ENCODE peak calls at places on chromosome 6, in eight cellular contexts. One of them, this sample, is unnamed.

GRCh38 chr6:44043479-44044153 is 83.6 kb downstream of the MRPL14 start:
- DNase-seq in fibroblast of lung: no peak
- DNase-seq in HL-60: no peak
- DNase-seq in fibroblast of pulmonary artery: peak
- DNase-seq in hepatocyte: no peak
- DNase-seq in GM04503: no peak
- DNase-seq in brain microvascular endothelial cell: no peak
- DNase-seq in A549: no peak
- DNase-seq in this sample: no peak

GRCh38 chr6:43088654-43089056 is 12.5 kb downstream of the PTK7 start:
- DNase-seq in hepatocyte: no peak
- DNase-seq in fibroblast of pulmonary artery: no peak
- DNase-seq in HL-60: no peak
- DNase-seq in brain microvascular endothelial cell: peak
- DNase-seq in fibroblast of lung: peak
- DNase-seq in GM04503: no peak
- DNase-seq in A549: no peak
- DNase-seq in this sample: no peak

GRCh38 chr6:44008821-44009370 is 118.4 kb downstream of the MRPL14 start:
- DNase-seq in HL-60: no peak
- DNase-seq in brain microvascular endothelial cell: no peak
- DNase-seq in GM04503: no peak
- DNase-seq in fibroblast of lung: no peak
- DNase-seq in hepatocyte: no peak
- DNase-seq in A549: no peak
- DNase-seq in fibroblast of pulmonary artery: no peak
- DNase-seq in this sample: no peak

GRCh38 chr6:91782789-91783188 is 1195.9 kb upstream of the MAP3K7 start:
- DNase-seq in GM04503: no peak
- DNase-seq in hepatocyte: no peak
- DNase-seq in fibroblast of lung: peak
- DNase-seq in HL-60: no peak
- DNase-seq in A549: no peak
- DNase-seq in fibroblast of pulmonary artery: no peak
- DNase-seq in brain microvascular endothelial cell: no peak
- DNase-seq in this sample: no peak

GRCh38 chr6:42406296-42407280 is 45.1 kb downstream of the TRERF1 start:
- DNase-seq in brain microvascular endothelial cell: peak
- DNase-seq in A549: no peak
- DNase-seq in fibroblast of pulmonary artery: peak
- DNase-seq in hepatocyte: no peak
- DNase-seq in HL-60: no peak
- DNase-seq in fibroblast of lung: peak
- DNase-seq in GM04503: no peak
- DNase-seq in this sample: no peak

GRCh38 chr6:43809417-43810305 is 39.6 kb downstream of the VEGFA start:
- DNase-seq in fibroblast of lung: peak
- DNase-seq in GM04503: no peak
- DNase-seq in fibroblast of pulmonary artery: peak
- DNase-seq in A549: peak
- DNase-seq in hepatocyte: peak
- DNase-seq in brain microvascular endothelial cell: peak
- DNase-seq in HL-60: no peak
- DNase-seq in this sample: no peak

GRCh38 chr6:32627831-32628230 is 9.4 kb upstream of the HLA-DQA1 start:
- DNase-seq in hepatocyte: peak
- DNase-seq in A549: no peak
- DNase-seq in brain microvascular endothelial cell: peak
- DNase-seq in fibroblast of lung: no peak
- DNase-seq in HL-60: no peak
- DNase-seq in fibroblast of pulmonary artery: peak
- DNase-seq in GM04503: no peak
- DNase-seq in this sample: no peak

GRCh38 chr6:87968435-87969278 is 79.0 kb upstream of the SPACA1 start:
- DNase-seq in GM04503: no peak
- DNase-seq in brain microvascular endothelial cell: peak
- DNase-seq in fibroblast of pulmonary artery: peak
- DNase-seq in HL-60: no peak
- DNase-seq in A549: peak
- DNase-seq in fibroblast of lung: peak
- DNase-seq in hepatocyte: peak
- DNase-seq in this sample: no peak

GRCh38 chr6:132511159-132511835 is 1.6 kb downstream of the STX7 start:
- DNase-seq in A549: no peak
- DNase-seq in fibroblast of lung: no peak
- DNase-seq in HL-60: no peak
- DNase-seq in hepatocyte: peak
- DNase-seq in GM04503: no peak
- DNase-seq in fibroblast of pulmonary artery: no peak
- DNase-seq in brain microvascular endothelial cell: no peak
- DNase-seq in this sample: no peak

GRCh38 chr6:117477988-117478852 is 4.3 kb upstream of the DCBLD1 start:
- DNase-seq in fibroblast of pulmonary artery: peak
- DNase-seq in HL-60: no peak
- DNase-seq in brain microvascular endothelial cell: no peak
- DNase-seq in GM04503: no peak
- DNase-seq in A549: no peak
- DNase-seq in hepatocyte: peak
- DNase-seq in fibroblast of lung: no peak
- DNase-seq in this sample: no peak

GRCh38 chr6:4381379-4381778 is 246.0 kb upstream of the ECI2 start:
- DNase-seq in HL-60: no peak
- DNase-seq in fibroblast of pulmonary artery: peak
- DNase-seq in A549: no peak
- DNase-seq in hepatocyte: no peak
- DNase-seq in fibroblast of lung: peak
- DNase-seq in GM04503: no peak
- DNase-seq in brain microvascular endothelial cell: peak
- DNase-seq in this sample: no peak

GRCh38 chr6:121042766-121043165 is 291.5 kb downstream of the TBC1D32 start:
- DNase-seq in A549: no peak
- DNase-seq in fibroblast of pulmonary artery: no peak
- DNase-seq in hepatocyte: no peak
- DNase-seq in GM04503: no peak
- DNase-seq in fibroblast of lung: no peak
- DNase-seq in brain microvascular endothelial cell: no peak
- DNase-seq in HL-60: no peak
- DNase-seq in this sample: no peak

GRCh38 chr6:166956444-166957086 is at the start of gene RNASET2:
- DNase-seq in brain microvascular endothelial cell: peak
- DNase-seq in fibroblast of pulmonary artery: peak
- DNase-seq in GM04503: peak
- DNase-seq in fibroblast of lung: peak
- DNase-seq in HL-60: peak
- DNase-seq in hepatocyte: peak
- DNase-seq in A549: peak
- DNase-seq in this sample: peak

GRCh38 chr6:49522710-49523593 is 23.2 kb downstream of the GLYATL3 start:
- DNase-seq in A549: no peak
- DNase-seq in HL-60: no peak
- DNase-seq in brain microvascular endothelial cell: no peak
- DNase-seq in fibroblast of lung: no peak
- DNase-seq in hepatocyte: peak
- DNase-seq in fibroblast of pulmonary artery: no peak
- DNase-seq in GM04503: no peak
- DNase-seq in this sample: no peak

GRCh38 chr6:36334832-36335459 is 1.7 kb downstream of the BNIP5 start:
- DNase-seq in brain microvascular endothelial cell: no peak
- DNase-seq in fibroblast of pulmonary artery: no peak
- DNase-seq in GM04503: no peak
- DNase-seq in HL-60: no peak
- DNase-seq in fibroblast of lung: no peak
- DNase-seq in hepatocyte: peak
- DNase-seq in A549: no peak
- DNase-seq in this sample: no peak

GRCh38 chr6:89058627-89059026 is 21.9 kb upstream of the PNRC1 start:
- DNase-seq in hepatocyte: no peak
- DNase-seq in GM04503: no peak
- DNase-seq in fibroblast of lung: no peak
- DNase-seq in HL-60: no peak
- DNase-seq in fibroblast of pulmonary artery: no peak
- DNase-seq in brain microvascular endothelial cell: no peak
- DNase-seq in A549: no peak
- DNase-seq in this sample: no peak

GRCh38 chr6:32131439-32131948 is 1.4 kb upstream of the FKBPL start:
- DNase-seq in fibroblast of pulmonary artery: no peak
- DNase-seq in hepatocyte: no peak
- DNase-seq in GM04503: no peak
- DNase-seq in fibroblast of lung: no peak
- DNase-seq in HL-60: no peak
- DNase-seq in brain microvascular endothelial cell: no peak
- DNase-seq in A549: no peak
- DNase-seq in this sample: no peak

GRCh38 chr6:9523462-9523861 is 891.4 kb downstream of the TFAP2A start:
- DNase-seq in GM04503: peak
- DNase-seq in fibroblast of pulmonary artery: peak
- DNase-seq in brain microvascular endothelial cell: peak
- DNase-seq in HL-60: no peak
- DNase-seq in fibroblast of lung: peak
- DNase-seq in A549: no peak
- DNase-seq in hepatocyte: peak
- DNase-seq in this sample: peak

GRCh38 chr6:160005861-160006540 is 37.1 kb downstream of the IGF2R start:
- DNase-seq in HL-60: no peak
- DNase-seq in A549: no peak
- DNase-seq in hepatocyte: no peak
- DNase-seq in GM04503: no peak
- DNase-seq in fibroblast of pulmonary artery: peak
- DNase-seq in fibroblast of lung: peak
- DNase-seq in brain microvascular endothelial cell: no peak
- DNase-seq in this sample: no peak

GRCh38 chr6:89500486-89501020 is 67.6 kb downstream of the ANKRD6 start:
- DNase-seq in fibroblast of pulmonary artery: no peak
- DNase-seq in A549: no peak
- DNase-seq in brain microvascular endothelial cell: no peak
- DNase-seq in HL-60: no peak
- DNase-seq in hepatocyte: no peak
- DNase-seq in fibroblast of lung: no peak
- DNase-seq in GM04503: no peak
- DNase-seq in this sample: no peak

GRCh38 chr6:116564921-116565872 is 6.1 kb upstream of the RWDD1 start:
- DNase-seq in hepatocyte: no peak
- DNase-seq in fibroblast of lung: peak
- DNase-seq in GM04503: no peak
- DNase-seq in A549: no peak
- DNase-seq in brain microvascular endothelial cell: no peak
- DNase-seq in fibroblast of pulmonary artery: no peak
- DNase-seq in HL-60: no peak
- DNase-seq in this sample: no peak

GRCh38 chr6:155269765-155270164 is 6.0 kb downstream of the CLDN20 start:
- DNase-seq in fibroblast of lung: no peak
- DNase-seq in GM04503: no peak
- DNase-seq in HL-60: no peak
- DNase-seq in A549: no peak
- DNase-seq in hepatocyte: no peak
- DNase-seq in fibroblast of pulmonary artery: no peak
- DNase-seq in brain microvascular endothelial cell: no peak
- DNase-seq in this sample: no peak

GRCh38 chr6:125245523-125246264 is 56.1 kb downstream of the HDDC2 start:
- DNase-seq in fibroblast of lung: no peak
- DNase-seq in fibroblast of pulmonary artery: no peak
- DNase-seq in brain microvascular endothelial cell: no peak
- DNase-seq in A549: no peak
- DNase-seq in GM04503: no peak
- DNase-seq in hepatocyte: no peak
- DNase-seq in HL-60: no peak
- DNase-seq in this sample: no peak

GRCh38 chr6:31037692-31038091 is 27.4 kb downstream of the MUC22 start:
- DNase-seq in HL-60: no peak
- DNase-seq in brain microvascular endothelial cell: peak
- DNase-seq in fibroblast of pulmonary artery: no peak
- DNase-seq in fibroblast of lung: peak
- DNase-seq in hepatocyte: no peak
- DNase-seq in GM04503: peak
- DNase-seq in A549: no peak
- DNase-seq in this sample: peak

GRCh38 chr6:79384845-79385244 is 150.4 kb upstream of the HMGN3 start:
- DNase-seq in fibroblast of lung: peak
- DNase-seq in A549: no peak
- DNase-seq in brain microvascular endothelial cell: peak
- DNase-seq in fibroblast of pulmonary artery: peak
- DNase-seq in HL-60: no peak
- DNase-seq in GM04503: no peak
- DNase-seq in hepatocyte: no peak
- DNase-seq in this sample: no peak

GRCh38 chr6:111761783-111762312 is 111.4 kb downstream of the FYN start:
- DNase-seq in HL-60: no peak
- DNase-seq in GM04503: no peak
- DNase-seq in fibroblast of pulmonary artery: peak
- DNase-seq in fibroblast of lung: peak
- DNase-seq in brain microvascular endothelial cell: peak
- DNase-seq in hepatocyte: peak
- DNase-seq in A549: no peak
- DNase-seq in this sample: no peak

GRCh38 chr6:75775219-75775618 is 26.2 kb downstream of the MYO6 start:
- DNase-seq in A549: no peak
- DNase-seq in hepatocyte: peak
- DNase-seq in fibroblast of lung: peak
- DNase-seq in brain microvascular endothelial cell: no peak
- DNase-seq in fibroblast of pulmonary artery: no peak
- DNase-seq in GM04503: no peak
- DNase-seq in HL-60: no peak
- DNase-seq in this sample: no peak

This sample was measured in stromal cell of bone marrow.